ENCODE peak calls at places on chromosomes 5 and 9, in eight cellular contexts. Z is GM13977; S is CD8-positive, alpha-beta memory T cell; B is tibial artery; E is NCI-H2081; K is Calu3; Y is RWPE1; W is cardiac fibroblast. N is an unnamed sample.

GRCh38 chr5:113269023-113269997 is 165.5 kb downstream of the TSSK1B start:
- DNase-seq in E (peak; percentile 73), Z (no peak), B (no peak), K (no peak), W (no peak), S (no peak), Y (no peak), N (no peak)

GRCh38 chr9:104276709-104277245 is 182.7 kb downstream of the SMC2 start:
- DNase-seq in S (no peak), E (no peak), Y (no peak), K (no peak), B (no peak), W (peak; percentile 39), Z (no peak), N (no peak)

GRCh38 chr5:143575264-143575663 is 171.8 kb upstream of the NR3C1 start:
- DNase-seq in E (no peak), B (no peak), S (no peak), W (no peak), Z (no peak), Y (no peak), K (no peak), N (no peak)

GRCh38 chr5:173757817-173758216 is 130.3 kb upstream of the CPEB4 start:
- DNase-seq in Y (no peak), E (no peak), S (no peak), K (no peak), Z (no peak), B (no peak), W (no peak), N (no peak)

GRCh38 chr5:71576241-71576640 is 10.9 kb upstream of the MCCC2 start:
- DNase-seq in S (no peak), K (no peak), E (no peak), Y (no peak), Z (no peak), B (no peak), W (no peak), N (no peak)

GRCh38 chr5:60161340-60161934 is 267.9 kb upstream of the PDE4D start:
- DNase-seq in Z (peak; percentile 34), K (peak; percentile 25), Y (peak; percentile 36), E (peak; percentile 2), B (no peak), W (peak; percentile 48), S (no peak), N (no peak)

GRCh38 chr5:9239071-9239470 is 306.8 kb downstream of the SEMA5A start:
- DNase-seq in Y (no peak), W (peak; percentile 32), Z (no peak), K (no peak), E (no peak), B (no peak), S (no peak), N (no peak)

GRCh38 chr5:98128271-98128670 is 645.2 kb upstream of the RGMB start:
- DNase-seq in B (no peak), W (no peak), Y (no peak), S (no peak), Z (no peak), K (no peak), E (no peak), N (no peak)

GRCh38 chr5:118366429-118366828 is 621.9 kb downstream of the DTWD2 start:
- DNase-seq in Y (no peak), Z (no peak), W (no peak), K (no peak), B (no peak), S (no peak), E (no peak), N (no peak)

GRCh38 chr5:133950821-133951612 is 17.4 kb downstream of the C5orf15 start:
- DNase-seq in W (peak; percentile 75), Z (no peak), B (no peak), Y (no peak), S (no peak), E (no peak), K (no peak), N (no peak)

GRCh38 chr5:132655821-132656773 is 1.9 kb upstream of the IL13 start:
- DNase-seq in S (peak; percentile 30), E (no peak), Z (no peak), K (peak; percentile 43), Y (peak; percentile 45), W (peak; percentile 7), B (no peak), N (peak; percentile 32)